ENCODE peak calls at places on chromosome 7, in five cellular contexts. C is A549, K is stomach, X is fibroblast of the aortic adventitia, M is foreskin fibroblast. T is an unnamed sample.

GRCh38 chr7:2471022-2471329 is 5.2 kb downstream of the GRIFIN start:
- DNase-seq in C (no peak), K (no peak), X (peak; percentile 39), M (no peak), T (peak; percentile 59)

GRCh38 chr7:79968249-79968648 is 166.4 kb upstream of the GNAI1 start:
- DNase-seq in C (no peak), K (no peak), X (no peak), M (no peak), T (no peak)

GRCh38 chr7:4144171-4144701 is 537.9 kb upstream of the FOXK1 start:
- DNase-seq in C (no peak), K (no peak), X (no peak), M (no peak), T (no peak)

GRCh38 chr7:97731736-97732370 is at the start of gene TAC1:
- DNase-seq in C (no peak), K (no peak), X (peak; percentile 33), M (no peak), T (peak; percentile 66)

GRCh38 chr7:41205600-41205999 is 497.3 kb downstream of the INHBA start:
- DNase-seq in C (no peak), K (no peak), X (no peak), M (no peak), T (no peak)

GRCh38 chr7:1340031-1340430 is 107.4 kb downstream of the UNCX start:
- DNase-seq in C (no peak), K (no peak), X (no peak), M (no peak), T (no peak)

GRCh38 chr7:137007001-137007725 is 138.7 kb downstream of the CHRM2 start:
- DNase-seq in C (no peak), K (no peak), X (no peak), M (no peak), T (no peak)

GRCh38 chr7:117278040-117278439 is 44.8 kb downstream of the WNT2 start:
- DNase-seq in C (no peak), K (no peak), X (no peak), M (no peak), T (no peak)

GRCh38 chr7:2399848-2400587 is 3.4 kb upstream of the CHST12 start:
- DNase-seq in C (peak; percentile 54), K (peak; percentile 86), X (peak; percentile 98), M (peak; percentile 88), T (peak; percentile 87)

GRCh38 chr7:82593780-82594179 is 150.2 kb upstream of the CACNA2D1 start:
- DNase-seq in C (no peak), K (no peak), X (no peak), M (no peak), T (peak; percentile 24)

GRCh38 chr7:155877167-155877566 is 64.9 kb upstream of the SHH start:
- DNase-seq in C (no peak), K (no peak), X (no peak), M (no peak), T (no peak)

GRCh38 chr7:98107313-98107691 is 640 bp downstream of the LMTK2 start:
- DNase-seq in C (peak; percentile 19), K (peak; percentile 28), X (peak; percentile 13), M (no peak), T (peak; percentile 14)

GRCh38 chr7:326845-327304 is 36.9 kb downstream of the FOXL3 start:
- DNase-seq in C (peak; percentile 33), K (peak; percentile 78), X (no peak), M (no peak), T (no peak)

GRCh38 chr7:69845721-69846495 is 247.6 kb downstream of the AUTS2 start:
- DNase-seq in C (no peak), K (no peak), X (no peak), M (no peak), T (no peak)

GRCh38 chr7:130732980-130733865 is 784 bp downstream of the KLF14 start:
- DNase-seq in C (peak; percentile 9), K (peak; percentile 33), X (no peak), M (peak; percentile 15), T (peak; percentile 10)

GRCh38 chr7:151790826-151791379 is 86.0 kb downstream of the PRKAG2 start:
- DNase-seq in C (no peak), K (no peak), X (no peak), M (no peak), T (no peak)

GRCh38 chr7:102155821-102156441 is 130.7 kb upstream of the SH2B2 start:
- DNase-seq in C (no peak), K (no peak), X (no peak), M (no peak), T (no peak)

GRCh38 chr7:102153586-102153948 is 133.1 kb upstream of the SH2B2 start:
- DNase-seq in C (no peak), K (no peak), X (no peak), M (no peak), T (no peak)

GRCh38 chr7:102150266-102150665 is 136.4 kb upstream of the SH2B2 start:
- DNase-seq in C (no peak), K (no peak), X (no peak), M (no peak), T (no peak)

GRCh38 chr7:102154425-102154824 is 132.2 kb upstream of the SH2B2 start:
- DNase-seq in C (no peak), K (no peak), X (no peak), M (no peak), T (no peak)

GRCh38 chr7:102152672-102153585 is 133.7 kb upstream of the SH2B2 start:
- DNase-seq in C (peak; percentile 94), K (no peak), X (peak; percentile 41), M (no peak), T (peak; percentile 18)
- H3K4me3 ChIP-seq in C (no peak overlapping the region), K (no peak overlapping the region), X (no peak overlapping the region), M (no peak overlapping the region), T (no peak overlapping the region)

GRCh38 chr7:21526448-21526847 is 16.4 kb upstream of the DNAH11 start:
- DNase-seq in C (no peak), K (no peak), X (no peak), M (no peak), T (no peak)
- TF ChIP-seq CTCF in C (no peak), K (no peak), X (no peak), M (no peak), T (no peak)

GRCh38 chr7:140639366-140640053 is 1.1 kb downstream of the DENND2A start:
- DNase-seq in C (no peak), K (no peak), X (peak; percentile 63), M (peak; percentile 49), T (peak; percentile 60)

GRCh38 chr7:140643416-140643815 is 2.8 kb upstream of the DENND2A start:
- DNase-seq in C (no peak), K (no peak), X (no peak), M (no peak), T (no peak)

GRCh38 chr7:140640727-140641531 is at the start of gene DENND2A:
- DNase-seq in C (no peak), K (peak; percentile 53), X (peak; percentile 45), M (no peak), T (no peak)

GRCh38 chr7:140640060-140640611 is 477 bp downstream of the DENND2A start:
- DNase-seq in C (peak; percentile 33), K (peak; percentile 34), X (peak; percentile 32), M (peak; percentile 33), T (no peak)

GRCh38 chr7:140641532-140642191 is 1.0 kb upstream of the DENND2A start:
- DNase-seq in C (no peak), K (no peak), X (no peak), M (no peak), T (no peak)
- H3K4me3 ChIP-seq in C (no peak overlapping the region), K (no peak overlapping the region), X (no peak overlapping the region), M (peak overlapping the region; percentile 56), T (no peak overlapping the region)

GRCh38 chr7:5822742-5823503 is 41.5 kb upstream of the RNF216 start:
- DNase-seq in C (peak; percentile 95), K (peak; percentile 95), X (peak; percentile 90), M (peak; percentile 91), T (peak; percentile 91)

GRCh38 chr7:5831196-5831595 is 49.4 kb upstream of the OCM start:
- DNase-seq in C (no peak), K (no peak), X (no peak), M (no peak), T (peak; percentile 79)

GRCh38 chr7:5824297-5824610 is 42.8 kb upstream of the RNF216 start:
- DNase-seq in C (no peak), K (no peak), X (no peak), M (no peak), T (no peak)

GRCh38 chr7:5827755-5828154 is 46.3 kb upstream of the RNF216 start:
- DNase-seq in C (peak; percentile 50), K (no peak), X (peak; percentile 6), M (no peak), T (peak; percentile 7)
- TF ChIP-seq CTCF in C (peak; percentile 58), K (no peak), X (peak; percentile 60), M (peak; percentile 40), T (peak; percentile 44)